ENCODE peak calls at places on chromosomes 3 and 15, in eight cellular contexts. One of them, this sample, is unnamed.

GRCh38 chr3:152334761-152335160 is 66.0 kb downstream of the MBNL1 start:
- DNase-seq in uterus: no peak
- DNase-seq in GM12891: no peak
- DNase-seq in suprapubic skin: no peak
- DNase-seq in A549: no peak
- DNase-seq in heart left ventricle: no peak
- DNase-seq in body of pancreas: no peak
- DNase-seq in thyroid gland: no peak
- DNase-seq in this sample: no peak

GRCh38 chr3:139120336-139120971 is 75.8 kb upstream of the PRR23C start:
- DNase-seq in suprapubic skin: peak; percentile 72
- DNase-seq in thyroid gland: no peak
- DNase-seq in A549: no peak
- DNase-seq in uterus: no peak
- DNase-seq in GM12891: no peak
- DNase-seq in heart left ventricle: no peak
- DNase-seq in body of pancreas: peak; percentile 16
- DNase-seq in this sample: no peak

GRCh38 chr3:94401466-94401865 is 338.6 kb downstream of the NSUN3 start:
- DNase-seq in thyroid gland: no peak
- DNase-seq in heart left ventricle: no peak
- DNase-seq in suprapubic skin: no peak
- DNase-seq in body of pancreas: no peak
- DNase-seq in A549: no peak
- DNase-seq in GM12891: no peak
- DNase-seq in uterus: no peak
- DNase-seq in this sample: no peak

GRCh38 chr3:140238646-140239314 is 303.8 kb downstream of the CLSTN2 start:
- DNase-seq in GM12891: no peak
- DNase-seq in heart left ventricle: no peak
- DNase-seq in body of pancreas: no peak
- DNase-seq in suprapubic skin: no peak
- DNase-seq in A549: no peak
- DNase-seq in thyroid gland: no peak
- DNase-seq in uterus: no peak
- DNase-seq in this sample: no peak

GRCh38 chr3:14397940-14398800 is 4.2 kb upstream of the SLC6A6 start:
- DNase-seq in uterus: no peak
- DNase-seq in thyroid gland: no peak
- DNase-seq in A549: no peak
- DNase-seq in GM12891: no peak
- DNase-seq in heart left ventricle: no peak
- DNase-seq in suprapubic skin: no peak
- DNase-seq in body of pancreas: no peak
- DNase-seq in this sample: no peak

GRCh38 chr15:67177750-67178149 is 76.7 kb downstream of the AAGAB start:
- DNase-seq in suprapubic skin: no peak
- DNase-seq in body of pancreas: no peak
- DNase-seq in GM12891: no peak
- DNase-seq in A549: no peak
- DNase-seq in thyroid gland: no peak
- DNase-seq in uterus: no peak
- DNase-seq in heart left ventricle: no peak
- DNase-seq in this sample: no peak

GRCh38 chr15:70320077-70320830 is 222.5 kb upstream of the TLE3 start:
- DNase-seq in body of pancreas: no peak
- DNase-seq in heart left ventricle: no peak
- DNase-seq in A549: no peak
- DNase-seq in suprapubic skin: no peak
- DNase-seq in uterus: no peak
- DNase-seq in GM12891: no peak
- DNase-seq in thyroid gland: no peak
- DNase-seq in this sample: no peak

GRCh38 chr3:180329187-180329586 is 272.8 kb upstream of the TTC14 start:
- DNase-seq in GM12891: no peak
- DNase-seq in body of pancreas: no peak
- DNase-seq in uterus: no peak
- DNase-seq in thyroid gland: no peak
- DNase-seq in heart left ventricle: no peak
- DNase-seq in suprapubic skin: no peak
- DNase-seq in A549: no peak
- DNase-seq in this sample: no peak

GRCh38 chr3:197670361-197670760 is 66.3 kb downstream of the RUBCN start:
- DNase-seq in uterus: no peak
- DNase-seq in GM12891: no peak
- DNase-seq in suprapubic skin: no peak
- DNase-seq in A549: no peak
- DNase-seq in body of pancreas: no peak
- DNase-seq in heart left ventricle: no peak
- DNase-seq in thyroid gland: no peak
- DNase-seq in this sample: no peak

GRCh38 chr3:169630852-169631251 is 32.7 kb downstream of the MECOM start:
- DNase-seq in heart left ventricle: no peak
- DNase-seq in A549: no peak
- DNase-seq in thyroid gland: no peak
- DNase-seq in body of pancreas: no peak
- DNase-seq in uterus: no peak
- DNase-seq in GM12891: no peak
- DNase-seq in suprapubic skin: no peak
- DNase-seq in this sample: no peak

GRCh38 chr15:79408041-79408440 is 24.1 kb upstream of the MINAR1 start:
- DNase-seq in A549: no peak
- DNase-seq in thyroid gland: no peak
- DNase-seq in suprapubic skin: no peak
- DNase-seq in heart left ventricle: no peak
- DNase-seq in uterus: no peak
- DNase-seq in body of pancreas: no peak
- DNase-seq in GM12891: no peak
- DNase-seq in this sample: no peak

GRCh38 chr15:71015342-71015741 is 99.9 kb upstream of the THSD4 start:
- DNase-seq in thyroid gland: no peak
- DNase-seq in heart left ventricle: peak; percentile 51
- DNase-seq in A549: no peak
- DNase-seq in body of pancreas: no peak
- DNase-seq in suprapubic skin: no peak
- DNase-seq in GM12891: no peak
- DNase-seq in uterus: no peak
- DNase-seq in this sample: no peak

GRCh38 chr15:48242015-48242414 is 35.9 kb downstream of the SLC12A1 start:
- DNase-seq in A549: no peak
- DNase-seq in body of pancreas: no peak
- DNase-seq in GM12891: no peak
- DNase-seq in uterus: no peak
- DNase-seq in thyroid gland: peak; percentile 61
- DNase-seq in suprapubic skin: no peak
- DNase-seq in heart left ventricle: no peak
- DNase-seq in this sample: no peak

GRCh38 chr3:46065294-46065705 is 38.0 kb upstream of the XCR1 start:
- DNase-seq in uterus: no peak
- DNase-seq in thyroid gland: peak; percentile 84
- DNase-seq in suprapubic skin: no peak
- DNase-seq in heart left ventricle: no peak
- DNase-seq in GM12891: no peak
- DNase-seq in A549: no peak
- DNase-seq in body of pancreas: peak; percentile 44
- DNase-seq in this sample: no peak

GRCh38 chr3:183265713-183266417 is 12.8 kb downstream of the B3GNT5 start:
- DNase-seq in uterus: peak; percentile 26
- DNase-seq in A549: peak; percentile 70
- DNase-seq in body of pancreas: peak; percentile 58
- DNase-seq in heart left ventricle: no peak
- DNase-seq in thyroid gland: no peak
- DNase-seq in GM12891: no peak
- DNase-seq in suprapubic skin: no peak
- DNase-seq in this sample: no peak

GRCh38 chr3:183266454-183266853 is 13.4 kb downstream of the B3GNT5 start:
- DNase-seq in body of pancreas: no peak
- DNase-seq in GM12891: no peak
- DNase-seq in heart left ventricle: no peak
- DNase-seq in thyroid gland: no peak
- DNase-seq in uterus: no peak
- DNase-seq in suprapubic skin: no peak
- DNase-seq in A549: no peak
- DNase-seq in this sample: no peak

GRCh38 chr3:183264249-183264648 is 11.2 kb downstream of the B3GNT5 start:
- DNase-seq in GM12891: no peak
- DNase-seq in A549: no peak
- DNase-seq in uterus: no peak
- DNase-seq in thyroid gland: no peak
- DNase-seq in heart left ventricle: no peak
- DNase-seq in suprapubic skin: no peak
- DNase-seq in body of pancreas: no peak
- DNase-seq in this sample: no peak

GRCh38 chr3:183267140-183267539 is 14.1 kb downstream of the B3GNT5 start:
- DNase-seq in A549: no peak
- DNase-seq in thyroid gland: no peak
- DNase-seq in uterus: no peak
- DNase-seq in heart left ventricle: no peak
- DNase-seq in suprapubic skin: no peak
- DNase-seq in GM12891: no peak
- DNase-seq in body of pancreas: no peak
- DNase-seq in this sample: no peak

DNA sequence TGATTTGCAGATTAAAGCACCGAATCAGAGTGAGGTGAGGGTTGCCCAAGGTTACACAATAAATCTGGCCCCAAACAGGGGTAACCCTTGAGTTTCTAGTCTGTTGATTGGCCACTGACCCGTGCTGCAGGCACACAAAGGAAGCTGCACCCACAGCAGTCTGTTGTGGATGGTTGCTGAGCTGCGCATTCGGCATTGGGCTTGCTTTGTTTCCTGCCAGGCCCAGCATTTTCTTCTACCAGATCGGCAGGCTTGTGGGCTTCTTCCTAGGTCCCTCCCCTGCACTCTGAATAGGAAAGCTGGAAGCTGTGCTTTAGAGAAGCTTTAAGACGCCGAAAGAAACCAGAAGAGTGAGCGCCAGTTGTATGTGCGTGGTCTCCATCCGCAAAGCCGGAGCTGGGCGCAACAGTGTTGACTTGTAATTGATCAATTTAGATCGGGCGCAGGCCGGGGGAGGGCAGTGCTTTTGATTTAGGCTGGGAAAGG is 12.1 kb downstream of the B3GNT5 start:
- DNase-seq in uterus: peak; percentile 28
- DNase-seq in body of pancreas: peak; percentile 38
- DNase-seq in heart left ventricle: no peak
- DNase-seq in suprapubic skin: no peak
- DNase-seq in GM12891: no peak
- DNase-seq in thyroid gland: peak; percentile 59
- DNase-seq in A549: no peak
- DNase-seq in this sample: peak; percentile 68
- TF ChIP-seq POLR2A in uterus: no peak
- TF ChIP-seq POLR2A in body of pancreas: no peak
- TF ChIP-seq POLR2A in heart left ventricle: no peak
- TF ChIP-seq POLR2A in suprapubic skin: no peak
- TF ChIP-seq POLR2A in GM12891: no peak
- TF ChIP-seq POLR2A in thyroid gland: no peak
- TF ChIP-seq POLR2A in A549: no peak
- TF ChIP-seq POLR2A in this sample: no peak

DNA sequence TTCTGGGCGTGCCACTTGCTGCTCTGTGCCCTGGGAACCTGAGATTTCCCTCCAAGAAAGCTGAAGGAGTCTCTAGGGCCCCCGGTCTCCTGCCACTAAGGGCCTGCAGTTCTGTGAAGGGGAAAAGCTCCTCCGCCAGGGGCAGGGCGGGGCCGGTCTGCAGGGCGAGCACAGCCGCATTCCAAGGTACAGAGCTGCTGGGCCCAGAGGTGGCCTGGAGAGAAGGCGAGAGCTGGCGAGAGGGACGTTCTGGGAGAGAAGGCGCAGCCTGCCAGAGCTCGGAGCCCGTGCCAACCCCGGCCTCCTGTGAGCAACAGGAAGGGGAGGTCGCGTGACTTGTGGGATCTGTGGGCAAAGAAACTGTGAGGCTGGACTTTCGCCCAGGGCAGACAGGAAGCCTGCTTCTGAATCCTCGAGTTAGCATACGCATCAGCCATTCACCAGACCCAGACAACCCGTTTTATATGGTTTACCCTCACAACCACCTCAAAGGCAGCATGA is 500.4 kb downstream of the SHQ1 start:
- DNase-seq in uterus: peak; percentile 68
- DNase-seq in heart left ventricle: peak; percentile 89
- DNase-seq in suprapubic skin: peak; percentile 83
- DNase-seq in A549: no peak
- DNase-seq in thyroid gland: peak; percentile 83
- DNase-seq in body of pancreas: peak; percentile 61
- DNase-seq in GM12891: no peak
- DNase-seq in this sample: peak; percentile 95
- TF ChIP-seq POLR2A in uterus: no peak
- TF ChIP-seq POLR2A in heart left ventricle: no peak
- TF ChIP-seq POLR2A in suprapubic skin: no peak
- TF ChIP-seq POLR2A in A549: no peak
- TF ChIP-seq POLR2A in thyroid gland: no peak
- TF ChIP-seq POLR2A in body of pancreas: no peak
- TF ChIP-seq POLR2A in GM12891: no peak
- TF ChIP-seq POLR2A in this sample: no peak

GRCh38 chr3:50121416-50122032 is 32.8 kb downstream of the RBM5 start:
- DNase-seq in body of pancreas: peak; percentile 79
- DNase-seq in A549: peak; percentile 91
- DNase-seq in thyroid gland: peak; percentile 80
- DNase-seq in suprapubic skin: no peak
- DNase-seq in uterus: peak; percentile 80
- DNase-seq in heart left ventricle: peak; percentile 77
- DNase-seq in GM12891: peak; percentile 79
- DNase-seq in this sample: peak; percentile 89
- TF ChIP-seq POLR2A in body of pancreas: peak; percentile 7
- TF ChIP-seq POLR2A in A549: no peak
- TF ChIP-seq POLR2A in thyroid gland: no peak
- TF ChIP-seq POLR2A in suprapubic skin: no peak
- TF ChIP-seq POLR2A in uterus: no peak
- TF ChIP-seq POLR2A in heart left ventricle: peak; percentile 13
- TF ChIP-seq POLR2A in GM12891: peak; percentile 66
- TF ChIP-seq POLR2A in this sample: no peak

GRCh38 chr15:31347067-31347975 is 20.7 kb downstream of the KLF13 start:
- DNase-seq in GM12891: no peak
- DNase-seq in thyroid gland: no peak
- DNase-seq in uterus: no peak
- DNase-seq in A549: no peak
- DNase-seq in heart left ventricle: no peak
- DNase-seq in body of pancreas: no peak
- DNase-seq in suprapubic skin: no peak
- DNase-seq in this sample: no peak

GRCh38 chr15:31345606-31346366 is 19.2 kb downstream of the KLF13 start:
- DNase-seq in suprapubic skin: no peak
- DNase-seq in A549: no peak
- DNase-seq in heart left ventricle: peak; percentile 49
- DNase-seq in GM12891: no peak
- DNase-seq in uterus: no peak
- DNase-seq in body of pancreas: no peak
- DNase-seq in thyroid gland: peak; percentile 3
- DNase-seq in this sample: no peak

GRCh38 chr15:31347981-31348803 is 21.6 kb downstream of the KLF13 start:
- DNase-seq in body of pancreas: no peak
- DNase-seq in GM12891: no peak
- DNase-seq in suprapubic skin: no peak
- DNase-seq in thyroid gland: no peak
- DNase-seq in uterus: no peak
- DNase-seq in A549: no peak
- DNase-seq in heart left ventricle: no peak
- DNase-seq in this sample: no peak

GRCh38 chr15:31344824-31345605 is 18.4 kb downstream of the KLF13 start:
- DNase-seq in A549: no peak
- DNase-seq in heart left ventricle: no peak
- DNase-seq in suprapubic skin: no peak
- DNase-seq in uterus: no peak
- DNase-seq in GM12891: no peak
- DNase-seq in thyroid gland: peak; percentile 29
- DNase-seq in body of pancreas: peak; percentile 71
- DNase-seq in this sample: no peak

GRCh38 chr15:31346367-31347066 is 19.9 kb downstream of the KLF13 start:
- DNase-seq in heart left ventricle: no peak
- DNase-seq in thyroid gland: no peak
- DNase-seq in body of pancreas: no peak
- DNase-seq in GM12891: no peak
- DNase-seq in uterus: no peak
- DNase-seq in suprapubic skin: no peak
- DNase-seq in A549: no peak
- DNase-seq in this sample: no peak
- TF ChIP-seq POLR2A in heart left ventricle: no peak
- TF ChIP-seq POLR2A in thyroid gland: no peak
- TF ChIP-seq POLR2A in body of pancreas: no peak
- TF ChIP-seq POLR2A in GM12891: no peak
- TF ChIP-seq POLR2A in uterus: no peak
- TF ChIP-seq POLR2A in suprapubic skin: no peak
- TF ChIP-seq POLR2A in A549: no peak
- TF ChIP-seq POLR2A in this sample: no peak